ENCODE peak calls at places on chromosome 3, in four cellular contexts. O is tibial artery, Z is IMR-90, W is uterus. J is an unnamed sample.

GRCh38 chr3:59545369-59545768 is 495.5 kb upstream of the CFAP20DC start:
- DNase-seq in O (no peak), Z (no peak), W (no peak), J (no peak)

GRCh38 chr3:101847328-101847727 is 2.0 kb upstream of the NFKBIZ start:
- DNase-seq in O (no peak), Z (no peak), W (no peak), J (no peak)

GRCh38 chr3:160577551-160578195 is 12.3 kb upstream of the KPNA4 start:
- DNase-seq in O (no peak), Z (peak), W (no peak), J (no peak)

GRCh38 chr3:17158941-17159682 is 274.4 kb downstream of the PLCL2 start:
- DNase-seq in O (no peak), Z (peak), W (no peak), J (no peak)

GRCh38 chr3:46080124-46080991 is 53.1 kb upstream of the XCR1 start:
- DNase-seq in O (no peak), Z (no peak), W (no peak), J (no peak)

GRCh38 chr3:41989518-41989917 is 27.6 kb upstream of the ULK4 start:
- DNase-seq in O (no peak), Z (no peak), W (no peak), J (no peak)

GRCh38 chr3:74009961-74010859 is 385.5 kb upstream of the PDZRN3 start:
- DNase-seq in O (no peak), Z (no peak), W (no peak), J (no peak)

GRCh38 chr3:123920868-123921267 is 36.7 kb upstream of the MYLK start:
- DNase-seq in O (no peak), Z (no peak), W (no peak), J (peak)

GRCh38 chr3:4814302-4814903 is 164.8 kb upstream of the BHLHE40 start:
- DNase-seq in O (peak), Z (no peak), W (no peak), J (no peak)

GRCh38 chr3:148903022-148903442 is 37.9 kb downstream of the CPA3 start:
- DNase-seq in O (no peak), Z (peak), W (no peak), J (no peak)

GRCh38 chr3:144221771-144222170 is 250.1 kb downstream of the DIPK2A start:
- DNase-seq in O (no peak), Z (no peak), W (no peak), J (no peak)

GRCh38 chr3:131053021-131053420 is 26.3 kb downstream of the NEK11 start:
- DNase-seq in O (no peak), Z (peak), W (no peak), J (no peak)

GRCh38 chr3:78765671-78766485 is 1001.9 kb downstream of the ROBO1 start:
- DNase-seq in O (no peak), Z (no peak), W (no peak), J (no peak)

GRCh38 chr3:187264946-187265345 is 26.6 kb downstream of the MASP1 start:
- DNase-seq in O (no peak), Z (peak), W (no peak), J (no peak)

GRCh38 chr3:43866529-43867353 is 176.0 kb downstream of the ABHD5 start:
- DNase-seq in O (no peak), Z (peak), W (no peak), J (no peak)

GRCh38 chr3:156459434-156459833 is 95.5 kb downstream of the SSR3 start:
- DNase-seq in O (no peak), Z (no peak), W (no peak), J (no peak)

GRCh38 chr3:161305095-161305991 is 66.0 kb downstream of the SPTSSB start:
- DNase-seq in O (no peak), Z (peak), W (no peak), J (peak)

GRCh38 chr3:127431066-127431465 is 143.2 kb upstream of the PRR20G start:
- DNase-seq in O (no peak), Z (no peak), W (no peak), J (peak)

GRCh38 chr3:122387709-122388108 is 3.7 kb downstream of the FAM162A start:
- DNase-seq in O (no peak), Z (no peak), W (no peak), J (no peak)

GRCh38 chr3:138367912-138368311 is 19.5 kb downstream of the MRAS start:
- DNase-seq in O (peak), Z (peak), W (peak), J (no peak)

GRCh38 chr3:98985406-98985805 is 83.9 kb upstream of the DCBLD2 start:
- DNase-seq in O (no peak), Z (no peak), W (no peak), J (no peak)

GRCh38 chr3:132006605-132007204 is 28.1 kb downstream of the CPNE4 start:
- DNase-seq in O (no peak), Z (peak), W (no peak), J (peak)

GRCh38 chr3:13668136-13668535 is 119.2 kb downstream of the FBLN2 start:
- DNase-seq in O (no peak), Z (no peak), W (no peak), J (no peak)

GRCh38 chr3:136266468-136266867 is 16.3 kb downstream of the PCCB start:
- DNase-seq in O (no peak), Z (peak), W (no peak), J (no peak)

GRCh38 chr3:148866261-148866660 is 1.2 kb downstream of the CPA3 start:
- DNase-seq in O (no peak), Z (peak), W (no peak), J (no peak)

GRCh38 chr3:23750573-23751484 is 54.9 kb upstream of the UBE2E1 start:
- DNase-seq in O (no peak), Z (no peak), W (no peak), J (no peak)

GRCh38 chr3:69410301-69410700 is 24.4 kb upstream of the FRMD4B start:
- DNase-seq in O (peak), Z (peak), W (peak), J (peak)

GRCh38 chr3:3992312-3992874 is 193.2 kb downstream of the LRRN1 start:
- DNase-seq in O (no peak), Z (no peak), W (no peak), J (no peak)

GRCh38 chr3:190048831-190049541 is 71.7 kb downstream of the P3H2 start:
- DNase-seq in O (peak), Z (peak), W (no peak), J (no peak)
- H3K4me3 ChIP-seq in O (peak), Z (peak), W (peak), J (no peak)

DNA sequence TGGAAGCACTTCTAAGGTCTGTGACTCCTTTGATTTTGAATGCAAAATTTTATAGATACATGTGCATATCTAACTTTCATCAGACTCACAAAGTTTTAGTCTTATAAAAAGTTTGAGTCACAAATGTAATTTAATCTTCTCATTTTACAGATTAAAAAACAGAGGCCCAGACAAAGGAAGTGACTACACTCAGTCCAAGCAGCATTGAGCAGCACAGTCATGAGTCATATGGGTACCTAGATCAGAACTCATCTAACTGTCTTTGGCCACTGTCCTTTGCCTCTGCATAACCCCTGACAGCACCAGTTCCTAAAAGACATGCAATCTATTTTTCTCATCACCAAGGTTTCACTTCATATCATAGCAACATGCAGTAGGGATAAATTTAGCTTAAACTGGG is 210.7 kb upstream of the KCNH8 start:
- DNase-seq in O (no peak), Z (no peak), W (no peak), J (no peak)
- H3K4me3 ChIP-seq in O (no peak), Z (no peak), W (no peak), J (no peak)

GRCh38 chr3:39269528-39269927 is 10.3 kb downstream of the CX3CR1 start:
- DNase-seq in O (no peak), Z (no peak), W (no peak), J (no peak)

GRCh38 chr3:39273119-39273518 is 6.7 kb downstream of the CX3CR1 start:
- DNase-seq in O (no peak), Z (no peak), W (no peak), J (no peak)

GRCh38 chr3:39271363-39271762 is 8.5 kb downstream of the CX3CR1 start:
- DNase-seq in O (no peak), Z (no peak), W (no peak), J (peak)

GRCh38 chr3:39275052-39275451 is 4.8 kb downstream of the CX3CR1 start:
- DNase-seq in O (no peak), Z (peak), W (no peak), J (no peak)

GRCh38 chr3:39272191-39272590 is 7.6 kb downstream of the CX3CR1 start:
- DNase-seq in O (no peak), Z (no peak), W (no peak), J (no peak)
- H3K4me3 ChIP-seq in O (no peak), Z (no peak), W (no peak), J (no peak)

DNA sequence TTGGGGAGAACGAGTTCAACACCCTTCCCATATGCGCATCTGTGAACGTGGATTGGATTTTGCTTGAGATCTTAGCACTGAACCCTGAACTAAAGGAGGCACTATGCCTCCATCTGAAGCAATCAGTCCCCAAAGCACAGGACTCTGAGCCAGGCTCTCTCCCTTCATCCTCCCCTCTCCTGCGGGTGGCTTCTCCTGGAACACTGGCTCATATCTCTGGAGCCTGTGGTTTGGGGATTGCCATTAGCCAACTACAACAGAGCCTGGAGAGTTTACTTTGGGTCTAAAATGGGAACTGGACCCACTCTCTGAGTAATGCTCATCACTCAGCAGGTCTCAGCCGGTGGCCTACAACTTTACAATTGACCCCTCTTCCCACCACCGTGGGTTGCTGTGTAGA is 190.8 kb upstream of the HES1 start:
- DNase-seq in O (peak), Z (no peak), W (no peak), J (no peak)
- H3K4me3 ChIP-seq in O (no peak), Z (no peak), W (no peak), J (no peak)

DNA sequence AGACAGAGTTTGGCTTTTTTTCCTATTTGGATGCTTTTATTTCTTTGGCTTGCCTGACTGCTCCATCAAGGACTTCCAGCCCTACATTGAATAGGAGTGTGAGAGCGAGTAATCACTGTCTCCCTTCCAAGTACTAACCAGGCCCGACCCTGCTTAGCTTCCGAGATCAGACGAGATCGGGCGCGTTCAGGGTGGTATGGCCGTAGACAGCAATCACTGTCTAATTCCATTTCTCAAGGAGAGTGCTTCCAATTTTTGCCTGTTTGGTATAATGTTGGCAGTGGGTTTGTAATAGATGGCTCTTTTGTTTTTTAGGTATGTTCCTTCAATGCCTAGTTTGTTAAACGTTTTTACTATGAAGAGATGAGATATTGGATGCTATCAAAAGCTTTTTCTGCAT is 125.0 kb upstream of the PEX5L start:
- DNase-seq in O (no peak), Z (no peak), W (no peak), J (no peak)
- H3K4me3 ChIP-seq in O (no peak), Z (no peak), W (no peak), J (no peak)

DNA sequence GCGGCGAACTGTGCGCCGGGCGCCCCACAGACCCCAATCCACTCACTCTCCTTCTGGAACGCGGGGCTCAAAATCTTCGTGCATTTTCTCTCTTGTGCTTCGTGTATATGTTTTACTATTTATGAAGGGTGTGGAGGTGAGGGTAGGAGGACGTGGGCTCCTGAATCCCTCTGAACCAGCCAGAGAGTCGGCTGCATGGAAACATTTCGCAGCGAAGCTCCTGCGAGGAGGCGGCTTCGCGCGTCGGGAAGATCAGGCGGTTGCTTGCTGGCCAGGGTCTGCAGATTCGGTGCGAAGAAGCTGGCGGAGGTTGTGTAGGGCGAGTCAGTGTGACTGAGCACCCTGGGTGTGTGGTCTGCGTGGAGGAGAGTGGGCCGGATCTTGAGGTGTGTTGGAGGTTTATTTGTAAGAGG is 1.1 kb downstream of the CNTN4 start:
- DNase-seq in O (no peak), Z (no peak), W (no peak), J (no peak)
- H3K4me3 ChIP-seq in O (peak), Z (no peak), W (peak), J (no peak)

GRCh38 chr3:27532931-27533607 is 48.9 kb upstream of the SLC4A7 start:
- DNase-seq in O (no peak), Z (peak), W (no peak), J (peak)

GRCh38 chr3:27532426-27532825 is 48.2 kb upstream of the SLC4A7 start:
- DNase-seq in O (no peak), Z (no peak), W (no peak), J (no peak)

GRCh38 chr3:27535809-27536392 is 51.7 kb upstream of the SLC4A7 start:
- DNase-seq in O (no peak), Z (peak), W (no peak), J (no peak)

GRCh38 chr3:27536451-27536850 is 52.3 kb upstream of the SLC4A7 start:
- DNase-seq in O (no peak), Z (no peak), W (no peak), J (no peak)

DNA sequence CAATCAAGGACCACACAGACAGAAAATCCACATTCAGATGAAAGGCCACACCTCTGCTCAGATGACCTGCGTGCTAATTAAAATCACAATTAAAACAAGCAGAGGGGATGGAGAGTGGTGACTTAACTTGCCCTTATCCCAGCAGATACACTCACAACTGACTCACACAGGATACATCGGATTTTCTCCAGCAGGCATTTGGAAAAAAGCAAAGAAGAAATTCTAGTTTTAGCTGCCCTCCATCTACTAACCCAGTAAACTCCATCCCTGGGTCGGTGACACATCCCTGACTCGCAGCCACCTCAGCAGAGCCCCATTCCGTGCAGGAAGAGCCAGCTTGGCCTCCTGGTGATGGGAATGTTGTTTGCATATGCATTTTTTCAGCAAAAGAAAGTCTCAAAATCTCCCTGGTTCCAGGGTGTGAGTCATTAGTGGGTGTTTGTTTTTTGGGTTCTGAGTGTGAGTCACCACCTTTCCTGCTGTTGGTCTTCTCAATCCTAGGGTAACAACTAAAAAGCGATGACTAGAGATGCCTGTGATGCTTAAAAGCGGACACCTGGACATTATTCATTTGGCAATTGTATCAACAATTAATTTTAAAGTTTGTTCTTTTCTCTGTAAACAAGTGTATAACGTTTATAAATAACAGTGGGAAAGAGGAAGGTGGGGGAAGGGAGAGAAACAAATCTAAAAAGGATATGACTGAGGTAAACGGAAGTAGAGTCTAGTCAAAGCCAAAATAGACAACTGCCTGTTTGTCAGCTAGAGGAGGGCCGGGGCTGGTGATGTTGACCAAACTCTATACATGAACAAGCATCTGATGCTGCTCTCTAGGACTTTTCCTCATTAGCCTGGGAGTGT is 49.8 kb upstream of the SLC4A7 start:
- DNase-seq in O (peak), Z (peak), W (peak), J (peak)
- H3K4me3 ChIP-seq in O (no peak), Z (no peak), W (no peak), J (no peak)

J was measured in Jurkat, Clone E6-1.